ENCODE peak calls at places on chromosomes 6 and 20, in seven cellular contexts. F is GM10248, O is cardiac muscle cell, B is H54, D is ecto neural progenitor cell, Y is lower lobe of right lung, K is epithelial cell of proximal tubule. L is an unnamed sample.

GRCh38 chr20:36847009-36847709 is 28.8 kb upstream of the TLDC2 start:
- DNase-seq in O (peak; percentile 95), Y (no peak), F (no peak), K (no peak), B (no peak), D (no peak), L (no peak)

GRCh38 chr6:14709066-14709670 is 536.7 kb upstream of the JARID2 start:
- DNase-seq in K (no peak), Y (no peak), B (no peak), O (no peak), F (no peak), D (no peak), L (no peak)

GRCh38 chr20:54474046-54474445 is 1.3 kb upstream of the DOK5 start:
- DNase-seq in Y (no peak), O (no peak), F (no peak), D (no peak), B (no peak), K (no peak), L (no peak)

GRCh38 chr20:53872081-53872541 is 198.3 kb downstream of the BCAS1 start:
- DNase-seq in O (no peak), F (no peak), K (no peak), B (no peak), D (no peak), Y (no peak), L (no peak)

GRCh38 chr20:62622877-62623487 is 19.3 kb upstream of the SLCO4A1 start:
- DNase-seq in B (no peak), D (no peak), F (no peak), O (no peak), Y (no peak), K (no peak), L (no peak)

GRCh38 chr6:110999634-111000270 is 17.9 kb downstream of the RPF2 start:
- DNase-seq in D (no peak), F (no peak), Y (no peak), K (no peak), O (peak; percentile 52), B (no peak), L (peak; percentile 16)

GRCh38 chr6:158042245-158042798 is 60.7 kb downstream of the SYNJ2 start:
- DNase-seq in K (no peak), D (no peak), B (no peak), Y (peak; percentile 55), O (peak; percentile 76), F (no peak), L (no peak)

GRCh38 chr6:157570104-157570503 is 189.1 kb downstream of the ZDHHC14 start:
- DNase-seq in O (no peak), D (no peak), K (no peak), B (no peak), F (no peak), Y (no peak), L (no peak)

GRCh38 chr6:42569102-42570028 is 5.5 kb downstream of the UBR2 start:
- DNase-seq in Y (no peak), F (no peak), D (no peak), B (no peak), K (peak; percentile 64), O (peak; percentile 91), L (no peak)

GRCh38 chr6:124683507-124683906 is 278.7 kb upstream of the RNF217 start:
- DNase-seq in Y (no peak), F (no peak), D (no peak), O (no peak), B (no peak), K (no peak), L (no peak)

GRCh38 chr6:152318278-152318677 is 318.9 kb downstream of the SYNE1 start:
- DNase-seq in B (no peak), O (peak; percentile 10), K (no peak), Y (no peak), F (no peak), D (no peak), L (no peak)

GRCh38 chr20:41167481-41168253 is 30.3 kb downstream of the PLCG1 start:
- DNase-seq in Y (peak; percentile 10), K (no peak), F (no peak), D (no peak), B (no peak), O (no peak), L (no peak)

GRCh38 chr6:150068786-150069648 is at the start of gene ULBP3:
- DNase-seq in F (peak; percentile 83), D (peak; percentile 91), K (peak; percentile 63), B (peak; percentile 80), O (peak; percentile 95), Y (peak; percentile 93), L (peak; percentile 89)

GRCh38 chr6:136149311-136149710 is 100.8 kb downstream of the MTFR2 start:
- DNase-seq in K (no peak), D (no peak), F (no peak), B (no peak), O (peak; percentile 44), Y (no peak), L (no peak)